ENCODE peak calls at places on chromosome 20, in nine cellular contexts. G, F, R, Q, Z, Y, N, L and J are unnamed samples.
A peak's percentile ranks its signal among the peaks of the same experiment; 100 is the strongest.

GRCh38 chr20:19811231-19811630 is 53.2 kb downstream of the RIN2 start:
- DNase-seq in R (no peak), Z (no peak), G (no peak), F (no peak), Y (no peak), N (no peak), Q (no peak), L (no peak), J (no peak)

GRCh38 chr20:59824711-59825562 is 108.5 kb downstream of the SYCP2 start:
- DNase-seq in F (no peak), N (no peak), G (peak; percentile 63), R (no peak), Y (no peak), Q (no peak), L (peak; percentile 6), Z (no peak), J (no peak)

GRCh38 chr20:57891067-57891466 is 181.3 kb upstream of the PMEPA1 start:
- DNase-seq in R (no peak), G (peak; percentile 76), Z (no peak), L (no peak), N (no peak), Y (no peak), F (no peak), Q (peak; percentile 20), J (no peak)

GRCh38 chr20:59948828-59949720 is 8.9 kb downstream of the FAM217B start:
- DNase-seq in Y (peak; percentile 74), N (peak; percentile 62), R (peak; percentile 34), G (no peak), Q (no peak), L (peak; percentile 44), F (peak; percentile 60), Z (peak; percentile 62), J (no peak)

GRCh38 chr20:63517376-63518309 is 2.9 kb upstream of the PPDPF start:
- DNase-seq in L (no peak), Z (peak; percentile 1), F (no peak), G (peak; percentile 87), R (no peak), Y (no peak), Q (no peak), N (no peak), J (peak; percentile 50)

GRCh38 chr20:46268131-46268611 is 40.1 kb downstream of the CDH22 start:
- DNase-seq in Y (no peak), R (no peak), Q (no peak), N (no peak), G (no peak), L (peak; percentile 48), F (no peak), Z (peak; percentile 62), J (no peak)

GRCh38 chr20:44810061-44810390 is 320 bp downstream of the RIMS4 start:
- DNase-seq in Z (no peak), G (peak; percentile 76), Q (no peak), L (no peak), R (no peak), N (no peak), F (no peak), Y (no peak), J (peak; percentile 47)

GRCh38 chr20:53866787-53867740 is 203.3 kb downstream of the BCAS1 start:
- DNase-seq in Z (peak; percentile 55), G (no peak), Q (no peak), L (no peak), R (no peak), Y (no peak), F (no peak), N (peak; percentile 50), J (no peak)

GRCh38 chr20:61295726-61296628 is 43.9 kb downstream of the CDH4 start:
- DNase-seq in R (no peak), G (peak; percentile 89), L (peak; percentile 39), Z (no peak), Y (no peak), N (no peak), F (no peak), Q (no peak), J (no peak)

GRCh38 chr20:57708694-57709673 is 831 bp downstream of the PMEPA1 start:
- DNase-seq in L (peak; percentile 82), N (peak; percentile 22), G (no peak), Z (peak; percentile 37), Q (peak; percentile 32), F (peak; percentile 35), R (no peak), Y (no peak), J (peak; percentile 78)

GRCh38 chr20:43715044-43715443 is 11.8 kb downstream of the GTSF1L start:
- DNase-seq in R (no peak), N (no peak), L (no peak), Z (no peak), F (no peak), Q (no peak), Y (no peak), G (no peak), J (no peak)

GRCh38 chr20:43716123-43716522 is 10.7 kb downstream of the GTSF1L start:
- DNase-seq in Z (no peak), Y (no peak), N (no peak), L (no peak), F (no peak), G (no peak), Q (no peak), R (no peak), J (no peak)

GRCh38 chr20:43715511-43715910 is 11.3 kb downstream of the GTSF1L start:
- DNase-seq in L (no peak), G (no peak), F (no peak), Y (no peak), N (no peak), R (no peak), Q (no peak), Z (no peak), J (no peak)

GRCh38 chr20:43710370-43711044 is 16.3 kb downstream of the GTSF1L start:
- DNase-seq in R (no peak), L (no peak), Q (no peak), N (no peak), Y (no peak), F (no peak), G (no peak), Z (no peak), J (no peak)

GRCh38 chr20:43711098-43711654 is 15.6 kb downstream of the GTSF1L start:
- DNase-seq in F (no peak), Z (no peak), Q (no peak), Y (no peak), R (no peak), L (no peak), G (no peak), N (no peak), J (no peak)
- H3K27ac ChIP-seq in F (no peak overlapping the region), Z (no peak overlapping the region), Q (no peak overlapping the region), Y (no peak overlapping the region), R (no peak overlapping the region), L (no peak overlapping the region), G (no peak overlapping the region), N (no peak overlapping the region), J (no peak overlapping the region)

GRCh38 chr20:38986663-38987062 is 24.5 kb downstream of the DHX35 start:
- DNase-seq in Q (no peak), Y (peak; percentile 72), L (no peak), R (no peak), N (no peak), F (no peak), G (no peak), Z (no peak), J (no peak)

GRCh38 chr20:38987777-38988176 is 25.6 kb downstream of the DHX35 start:
- DNase-seq in Q (no peak), Y (no peak), G (no peak), R (no peak), F (no peak), L (no peak), N (peak; percentile 9), Z (no peak), J (no peak)

GRCh38 chr20:38985603-38986170 is 23.5 kb downstream of the DHX35 start:
- DNase-seq in G (no peak), Q (no peak), L (no peak), R (no peak), F (no peak), Y (peak; percentile 94), N (peak; percentile 62), Z (no peak), J (no peak)

GRCh38 chr20:38982291-38982690 is 20.1 kb downstream of the DHX35 start:
- DNase-seq in N (peak; percentile 3), Y (no peak), Q (no peak), G (no peak), R (no peak), L (no peak), F (no peak), Z (no peak), J (no peak)

GRCh38 chr20:38985060-38985459 is 22.9 kb downstream of the DHX35 start:
- DNase-seq in F (no peak), Z (no peak), R (no peak), G (no peak), N (no peak), Q (no peak), Y (peak; percentile 34), L (no peak), J (no peak)
- H3K27ac ChIP-seq in F (no peak overlapping the region), Z (no peak overlapping the region), R (peak overlapping the region; percentile 24), G (no peak overlapping the region), N (peak overlapping the region; percentile 17), Q (peak overlapping the region; percentile 76), Y (peak overlapping the region; percentile 64), L (peak overlapping the region; percentile 82), J (peak overlapping the region; percentile 72)

GRCh38 chr20:50921783-50922501 is 9.3 kb downstream of the ADNP start:
- DNase-seq in R (no peak), F (no peak), Y (no peak), Z (no peak), L (no peak), G (no peak), N (no peak), Q (no peak), J (no peak)
- H3K27ac ChIP-seq in R (no peak overlapping the region), F (no peak overlapping the region), Y (peak overlapping the region; percentile 59), Z (no peak overlapping the region), L (peak overlapping the region; percentile 46), G (peak overlapping the region; percentile 30), N (no peak overlapping the region), Q (no peak overlapping the region), J (no peak overlapping the region)

DNA sequence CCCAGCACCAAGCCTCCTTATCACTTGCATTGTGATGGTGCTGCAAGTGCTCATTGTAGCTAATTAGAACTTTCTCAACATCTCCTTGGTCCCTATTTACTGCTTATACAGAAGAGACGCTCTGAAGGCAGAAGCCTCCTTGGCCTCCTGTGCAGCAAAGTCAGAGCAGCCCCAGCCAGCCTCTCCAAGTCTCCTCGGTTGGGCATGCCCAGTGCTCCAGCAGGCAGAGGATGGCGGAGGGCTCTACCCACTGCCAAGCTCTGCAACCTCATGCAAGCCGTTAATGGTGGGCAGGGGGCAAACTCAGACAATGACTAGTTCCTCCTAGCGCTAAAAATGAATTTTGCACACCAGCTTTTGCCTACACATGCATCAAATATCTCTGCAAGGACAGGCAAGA is 27.8 kb downstream of the NOL4L start:
- DNase-seq in Y (no peak), F (no peak), L (no peak), Q (no peak), N (no peak), R (no peak), G (no peak), Z (peak; percentile 2), J (no peak)
- H3K27ac ChIP-seq in Y (no peak overlapping the region), F (no peak overlapping the region), L (no peak overlapping the region), Q (no peak overlapping the region), N (no peak overlapping the region), R (no peak overlapping the region), G (no peak overlapping the region), Z (no peak overlapping the region), J (no peak overlapping the region)